ENCODE peak calls at places on chromosomes 7 and 10, in seven cellular contexts. W, U, B, N, L, T and O are unnamed samples.

GRCh38 chr10:48439581-48440041 is 133.1 kb downstream of the MAPK8 start:
- DNase-seq in U (no peak), W (peak), L (peak), N (no peak), B (no peak), T (peak), O (peak)

GRCh38 chr7:102916426-102916825 is 3.6 kb downstream of the LRRC17 start:
- DNase-seq in T (no peak), W (peak), L (no peak), U (no peak), N (no peak), B (no peak), O (no peak)

GRCh38 chr7:18212788-18213187 is 185.1 kb upstream of the PRPS1L1 start:
- DNase-seq in W (peak), T (no peak), B (no peak), L (peak), N (no peak), U (no peak), O (no peak)

GRCh38 chr7:121344093-121344492 is 15.3 kb downstream of the WNT16 start:
- DNase-seq in L (peak), T (no peak), U (no peak), B (no peak), N (no peak), W (no peak), O (no peak)

GRCh38 chr10:100192350-100192749 is 6.5 kb upstream of the ERLIN1 start:
- DNase-seq in T (peak), L (no peak), W (no peak), U (no peak), N (no peak), B (no peak), O (no peak)

GRCh38 chr10:25068152-25069058 is 52.0 kb downstream of the THNSL1 start:
- DNase-seq in T (peak), L (peak), U (no peak), N (no peak), W (peak), B (peak), O (peak)

GRCh38 chr10:96700477-96701099 is 19.7 kb downstream of the PIK3AP1 start:
- DNase-seq in T (peak), U (no peak), W (no peak), N (no peak), L (no peak), B (no peak), O (no peak)

GRCh38 chr10:102785818-102786217 is 42.1 kb downstream of the WBP1L start:
- DNase-seq in U (no peak), L (peak), T (peak), B (no peak), W (peak), N (no peak), O (no peak)

GRCh38 chr10:69609077-69609476 is 21.0 kb upstream of the FAM241B start:
- DNase-seq in W (no peak), B (no peak), L (no peak), U (no peak), N (no peak), T (no peak), O (no peak)

GRCh38 chr7:75830978-75831377 is 17.4 kb upstream of the CCL24 start:
- DNase-seq in N (no peak), L (no peak), B (no peak), W (no peak), T (no peak), U (no peak), O (no peak)

GRCh38 chr7:29046978-29047377 is 88.8 kb upstream of the TRIL start:
- DNase-seq in N (no peak), U (no peak), L (no peak), T (no peak), W (no peak), B (no peak), O (no peak)

GRCh38 chr7:11716185-11716584 is 115.8 kb downstream of the THSD7A start:
- DNase-seq in L (peak), W (no peak), N (no peak), B (no peak), U (no peak), T (no peak), O (no peak)

GRCh38 chr10:13612654-13613373 is 26.0 kb downstream of the PRPF18 start:
- DNase-seq in W (no peak), N (no peak), L (no peak), U (no peak), T (no peak), B (no peak), O (no peak)

GRCh38 chr10:126087274-126087673 is 190.9 kb downstream of the FANK1 start:
- DNase-seq in L (no peak), N (no peak), B (no peak), U (no peak), W (no peak), T (no peak), O (no peak)

GRCh38 chr10:119413738-119414611 is 128.5 kb downstream of the RGS10 start:
- DNase-seq in W (peak), L (peak), U (no peak), B (no peak), N (no peak), T (peak), O (no peak)

GRCh38 chr10:3825244-3825643 is 40.2 kb upstream of the KLF6 start:
- DNase-seq in U (no peak), W (peak), T (peak), N (no peak), L (peak), B (peak), O (no peak)

GRCh38 chr10:119268871-119269506 is 61.6 kb downstream of the GRK5 start:
- DNase-seq in L (peak), T (no peak), U (no peak), B (no peak), W (peak), N (no peak), O (no peak)

DNA sequence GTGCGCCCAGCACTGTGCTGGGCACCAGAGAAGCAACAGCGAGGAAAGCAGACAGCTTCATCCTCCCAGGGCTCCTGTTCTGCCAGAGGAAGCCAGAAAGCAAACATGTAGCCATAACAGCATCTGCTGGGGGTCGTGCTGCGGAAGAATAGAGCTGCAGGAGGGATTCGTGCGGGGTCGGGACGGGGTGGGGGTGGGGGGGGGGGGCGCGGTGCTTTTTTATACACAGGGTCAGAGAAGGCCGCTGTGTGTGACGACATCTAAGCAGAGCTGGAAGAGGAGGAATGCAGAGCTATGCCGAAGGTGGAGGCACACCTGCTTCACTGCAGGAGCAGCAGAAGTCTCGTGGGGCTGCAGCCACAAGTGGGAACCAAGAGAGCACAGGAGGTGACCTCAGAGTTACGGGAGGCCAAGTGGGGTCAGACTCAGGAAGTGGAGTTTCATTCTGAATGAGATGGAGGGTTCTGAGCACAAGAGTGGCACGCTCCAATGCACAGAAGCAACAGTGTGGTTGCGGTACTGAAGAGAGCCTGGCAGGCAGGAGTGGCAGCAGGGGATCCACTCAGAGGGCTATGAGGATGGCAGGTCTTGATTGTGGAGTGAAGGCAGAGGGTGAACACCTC is 11.1 kb downstream of the PKD1L1 start:
- DNase-seq in W (no peak), U (no peak), B (no peak), L (no peak), N (no peak), T (no peak), O (no peak)
- H2BK120ac ChIP-seq in W (no peak), U (no peak), B (no peak), L (no peak), N (no peak), T (no peak), O (no peak)

GRCh38 chr10:31124852-31125251 is 93.2 kb upstream of the ZNF438 start:
- DNase-seq in L (no peak), T (peak), U (no peak), N (peak), W (no peak), B (no peak), O (no peak)
- H2BK120ac ChIP-seq in L (no peak), T (no peak), U (no peak), N (no peak), W (peak), B (no peak), O (no peak)

DNA sequence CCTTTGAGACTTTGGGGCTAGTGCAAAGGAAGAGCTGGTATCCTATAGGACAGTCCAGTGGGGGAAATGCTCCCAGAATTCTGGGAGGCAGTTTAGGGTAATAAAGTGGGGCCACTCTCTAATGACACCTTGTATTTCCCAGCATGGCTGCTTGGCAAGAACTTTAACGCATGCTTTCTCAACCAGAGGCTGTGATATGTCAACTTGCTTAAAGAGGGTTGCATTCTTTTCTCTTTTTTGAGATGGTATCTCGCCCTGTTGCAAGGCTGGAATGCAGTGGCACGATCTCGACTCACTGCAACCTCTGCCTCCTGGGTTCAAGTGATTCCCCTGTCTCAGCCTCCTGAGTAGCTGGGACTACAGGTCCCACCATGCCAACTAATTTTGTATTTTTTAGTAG is 38.4 kb downstream of the ALDH18A1 start:
- DNase-seq in B (peak), L (no peak), T (peak), W (no peak), N (no peak), U (no peak), O (no peak)
- H2BK120ac ChIP-seq in B (no peak), L (no peak), T (no peak), W (no peak), N (no peak), U (no peak), O (no peak)

GRCh38 chr10:61842755-61843497 is 58.6 kb upstream of the ARID5B start:
- DNase-seq in U (no peak), T (no peak), B (peak), N (no peak), L (peak), W (peak), O (no peak)

GRCh38 chr10:61841338-61841875 is 60.1 kb upstream of the ARID5B start:
- DNase-seq in L (no peak), T (peak), N (no peak), B (no peak), W (no peak), U (no peak), O (no peak)

GRCh38 chr10:61837748-61838055 is 63.8 kb upstream of the ARID5B start:
- DNase-seq in N (no peak), L (peak), T (no peak), B (peak), W (no peak), U (no peak), O (no peak)

GRCh38 chr10:61839911-61840310 is 61.6 kb upstream of the ARID5B start:
- DNase-seq in T (no peak), U (no peak), W (no peak), B (no peak), N (no peak), L (no peak), O (no peak)

GRCh38 chr10:61840403-61840802 is 61.1 kb upstream of the ARID5B start:
- DNase-seq in L (no peak), W (no peak), B (no peak), N (no peak), T (peak), U (no peak), O (no peak)
- H2BK120ac ChIP-seq in L (no peak), W (no peak), B (no peak), N (no peak), T (no peak), U (no peak), O (no peak)

DNA sequence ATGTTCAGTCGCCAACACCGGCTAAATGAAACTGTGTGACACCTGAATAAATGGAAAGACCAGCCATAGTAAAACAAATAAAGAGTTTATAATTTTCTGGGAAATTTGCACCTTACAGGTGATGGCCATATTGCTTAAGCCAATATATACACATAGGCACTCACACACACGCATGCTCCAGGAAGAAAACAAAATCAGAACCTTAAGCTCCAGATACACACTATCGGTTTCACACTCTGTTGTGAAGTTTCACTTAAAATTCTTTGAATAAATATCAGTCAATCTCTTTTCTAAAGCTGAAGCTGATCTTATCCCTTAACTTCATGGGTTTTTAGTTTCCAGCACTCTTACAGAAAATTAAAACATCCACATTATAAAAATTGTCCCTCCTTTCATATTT is 226.7 kb upstream of the MDFIC start:
- DNase-seq in N (no peak), U (no peak), B (no peak), W (no peak), L (no peak), T (no peak), O (no peak)
- H2BK120ac ChIP-seq in N (no peak), U (no peak), B (no peak), W (no peak), L (no peak), T (no peak), O (no peak)

GRCh38 chr10:101645659-101646058 is 49.3 kb downstream of the FBXW4 start:
- DNase-seq in T (no peak), U (no peak), L (no peak), W (no peak), N (no peak), B (no peak), O (no peak)
- H2BK120ac ChIP-seq in T (no peak), U (no peak), L (no peak), W (no peak), N (no peak), B (no peak), O (no peak)